ENCODE peak calls at places on chromosomes 12 and 14, in ten cellular contexts. W is pancreas, U is aorta, G is heart left ventricle, O is heart right ventricle, M is MM.1S, Q is lower lobe of right lung, V is neural progenitor cell, H is HepG2, P is adrenal gland. S is an unnamed sample. For H3K4me1 and H3K27me3, the result is how much of the 10 kb centered on the place peaks cover.

GRCh38 chr12:15956413-15957185 is 45.5 kb downstream of the DERA start:
- DNase-seq in U (no peak), V (no peak), P (no peak), H (no peak), W (no peak), G (no peak), Q (no peak), O (no peak), M (no peak), S (no peak)

GRCh38 chr12:19620222-19620621 is 180.9 kb downstream of the AEBP2 start:
- DNase-seq in W (no peak), M (no peak), H (no peak), G (no peak), U (no peak), O (no peak), Q (no peak), V (no peak), P (no peak), S (no peak)

GRCh38 chr12:59708059-59708458 is 112.2 kb downstream of the SLC16A7 start:
- DNase-seq in P (no peak), Q (no peak), M (no peak), W (no peak), G (no peak), H (no peak), V (no peak), U (no peak), O (no peak), S (no peak)

GRCh38 chr14:75254381-75254821 is 24.2 kb upstream of the FOS start:
- DNase-seq in H (no peak), M (no peak), U (peak), W (peak), V (no peak), P (no peak), O (no peak), G (no peak), Q (peak), S (no peak)

GRCh38 chr12:104886418-104887401 is 71.4 kb downstream of the SLC41A2 start:
- DNase-seq in W (no peak), P (no peak), V (no peak), Q (no peak), O (no peak), M (no peak), G (no peak), U (no peak), H (no peak), S (no peak)

GRCh38 chr12:63922446-63922845 is 77.9 kb downstream of the SRGAP1 start:
- DNase-seq in P (no peak), U (no peak), Q (no peak), W (no peak), O (no peak), M (no peak), H (peak), V (no peak), G (no peak), S (no peak)

GRCh38 chr14:77641534-77642341 is 25.3 kb upstream of the SPTLC2 start:
- DNase-seq in P (peak), G (peak), Q (peak), V (no peak), W (peak), O (peak), M (peak), U (peak), H (no peak), S (peak)

GRCh38 chr12:110270125-110270962 is 10.7 kb upstream of the ATP2A2 start:
- DNase-seq in M (no peak), W (no peak), V (peak), P (peak), O (no peak), Q (no peak), U (no peak), G (peak), H (peak), S (no peak)

GRCh38 chr12:38268612-38269011 is 48.0 kb upstream of the ALG10B start:
- DNase-seq in M (no peak), H (no peak), V (no peak), G (no peak), Q (no peak), U (no peak), O (no peak), W (no peak), P (no peak), S (no peak)

GRCh38 chr12:3054993-3055711 is 22.0 kb upstream of the TSPAN9 start:
- DNase-seq in W (no peak), U (peak), Q (no peak), P (no peak), M (no peak), O (no peak), H (no peak), V (no peak), G (peak), S (no peak)

GRCh38 chr14:94599656-94600004 is 12.6 kb upstream of the SERPINA3 start:
- DNase-seq in W (no peak), O (no peak), U (no peak), M (no peak), H (no peak), Q (no peak), P (no peak), G (no peak), V (no peak), S (no peak)

GRCh38 chr12:116152268-116152667 is 125.2 kb downstream of the MED13L start:
- DNase-seq in M (no peak), U (no peak), H (no peak), W (no peak), G (no peak), V (no peak), O (no peak), P (no peak), Q (no peak), S (no peak)

GRCh38 chr12:89529738-89530137 is 3.9 kb upstream of the POC1B start:
- DNase-seq in W (no peak), M (peak), Q (no peak), G (no peak), P (no peak), H (peak), V (peak), O (no peak), U (no peak), S (no peak)

GRCh38 chr14:20332946-20333782 is at the start of gene CCNB1IP1:
- DNase-seq in O (peak), G (peak), W (no peak), V (peak), P (peak), Q (no peak), M (peak), H (peak), U (peak), S (peak)

GRCh38 chr12:28936221-28936620 is 212.9 kb upstream of the FAR2 start:
- DNase-seq in P (no peak), G (no peak), O (no peak), U (no peak), W (no peak), V (no peak), M (no peak), Q (no peak), H (no peak), S (no peak)

GRCh38 chr12:58710896-58711295 is 209.4 kb downstream of the LRIG3 start:
- DNase-seq in O (no peak), W (no peak), H (no peak), U (no peak), V (no peak), G (no peak), M (no peak), Q (no peak), P (no peak), S (no peak)

GRCh38 chr12:122423258-122424165 is 1.0 kb upstream of the CLIP1 start:
- DNase-seq in Q (no peak), V (peak), O (peak), U (no peak), M (no peak), H (peak), G (no peak), P (peak), W (no peak), S (peak)

GRCh38 chr12:26124491-26125450 is at the start of gene BHLHE41:
- DNase-seq in H (no peak), Q (peak), O (peak), W (peak), M (peak), V (peak), U (peak), P (peak), G (peak), S (peak)

GRCh38 chr14:22713631-22713950 is 52.9 kb upstream of the OXA1L start:
- DNase-seq in Q (no peak), M (no peak), V (no peak), O (no peak), U (no peak), P (no peak), H (no peak), W (no peak), G (no peak), S (no peak)

GRCh38 chr12:70557583-70558263 is 79.5 kb downstream of the PTPRB start:
- DNase-seq in U (no peak), O (no peak), H (peak), Q (no peak), P (no peak), W (no peak), V (no peak), M (no peak), G (no peak), S (no peak)

GRCh38 chr12:81329088-81329487 is 251.2 kb downstream of the ACSS3 start:
- DNase-seq in U (no peak), V (peak), G (no peak), M (peak), Q (no peak), H (peak), W (no peak), P (no peak), O (no peak), S (no peak)

GRCh38 chr12:75135021-75135420 is 74.6 kb downstream of the KCNC2 start:
- DNase-seq in O (no peak), U (no peak), M (no peak), P (no peak), V (no peak), H (no peak), W (no peak), G (no peak), Q (no peak), S (no peak)

GRCh38 chr14:92223027-92223426 is 99.9 kb upstream of the SLC24A4 start:
- DNase-seq in O (no peak), V (no peak), U (no peak), M (no peak), G (no peak), P (no peak), W (no peak), H (no peak), Q (no peak), S (no peak)

GRCh38 chr12:66662179-66662578 is 16.7 kb downstream of the GRIP1 start:
- DNase-seq in H (no peak), M (no peak), W (no peak), G (no peak), U (no peak), O (no peak), P (no peak), Q (no peak), V (no peak), S (no peak)

GRCh38 chr12:116026346-116026745 is 251.1 kb downstream of the MED13L start:
- DNase-seq in Q (no peak), V (no peak), W (no peak), H (no peak), G (no peak), M (no peak), P (no peak), O (no peak), U (no peak), S (no peak)

GRCh38 chr12:47938093-47938492 is 25.3 kb upstream of the TMEM106C start:
- DNase-seq in O (no peak), H (no peak), P (no peak), Q (no peak), G (no peak), M (no peak), U (no peak), V (no peak), W (no peak), S (no peak)

GRCh38 chr12:93745304-93745703 is 68.1 kb downstream of the CRADD start:
- DNase-seq in H (no peak), V (no peak), P (no peak), W (no peak), G (no peak), O (no peak), Q (no peak), U (no peak), M (no peak), S (no peak)

GRCh38 chr14:104593710-104594121 is 10.9 kb downstream of the TMEM179 start:
- DNase-seq in V (no peak), H (no peak), W (peak), M (no peak), O (peak), Q (peak), G (peak), P (no peak), U (peak), S (peak)

GRCh38 chr12:13135336-13136178 is 32.1 kb upstream of the GSG1 start:
- DNase-seq in O (no peak), G (peak), Q (peak), W (no peak), H (no peak), P (peak), V (no peak), U (peak), M (no peak), S (peak)

GRCh38 chr14:74655597-74656389 is 43.8 kb upstream of the LTBP2 start:
- DNase-seq in Q (no peak), M (no peak), O (no peak), G (no peak), P (no peak), U (no peak), V (no peak), H (no peak), W (no peak), S (no peak)

GRCh38 chr14:54133896-54134295 is 177.3 kb upstream of the BMP4 start:
- DNase-seq in Q (no peak), W (no peak), G (no peak), U (no peak), P (peak), O (no peak), H (peak), V (no peak), M (no peak), S (no peak)

GRCh38 chr14:68547305-68548193 is 245.3 kb downstream of the ZFP36L1 start:
- DNase-seq in W (no peak), P (peak), G (peak), O (no peak), M (no peak), H (no peak), Q (no peak), V (no peak), U (peak), S (peak)

GRCh38 chr12:3753549-3754284 is 808 bp upstream of the CRACR2A start:
- DNase-seq in O (no peak), V (no peak), G (peak), Q (no peak), M (no peak), H (no peak), U (no peak), P (peak), W (no peak), S (peak)

GRCh38 chr12:52399756-52400155 is 6.4 kb downstream of the KRT82 start:
- DNase-seq in Q (no peak), P (no peak), O (no peak), H (no peak), V (no peak), G (no peak), W (no peak), M (no peak), U (no peak), S (peak)
- H3K27ac ChIP-seq in Q (no peak), P (no peak), O (no peak), H (no peak), V (no peak), G (no peak), W (no peak), M (no peak), U (no peak), S (no peak)

DNA sequence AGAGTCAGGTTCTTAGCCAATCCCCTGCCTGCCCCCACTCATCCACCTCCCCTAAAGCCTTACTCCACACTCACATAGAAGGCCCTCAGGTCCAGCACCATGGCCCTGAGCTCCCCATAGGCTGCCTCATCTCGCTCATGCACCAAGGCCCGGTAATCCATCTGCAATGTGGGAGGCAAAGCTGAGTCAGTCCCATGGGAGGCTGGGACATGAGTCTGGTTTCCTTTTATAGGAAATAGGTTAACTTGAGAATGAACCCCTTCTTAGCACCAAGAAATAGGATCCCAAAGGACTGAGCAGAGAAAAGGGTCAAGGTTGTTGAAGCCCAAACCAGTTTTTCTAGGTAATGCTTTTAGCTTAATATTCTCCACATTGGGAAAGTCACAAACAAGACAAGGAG is 2.1 kb upstream of the EMC9 start:
- DNase-seq in G (no peak), P (no peak), H (no peak), M (no peak), U (peak), V (no peak), W (no peak), O (no peak), Q (no peak), S (no peak)
- H3K4me1 ChIP-seq in G (under half), P (half or more), H (half or more), M (under half), U (under half), V (under half), W (under half), O (under half), Q (under half), S (under half)

GRCh38 chr14:28767851-28768548 is 1.4 kb downstream of the FOXG1 start:
- DNase-seq in O (no peak), M (no peak), U (no peak), P (no peak), Q (no peak), V (peak), H (no peak), G (no peak), W (peak), S (peak)
- H3K27me3 ChIP-seq in O (half or more), M (under half), U (under half), P (half or more), Q (half or more), V (half or more), H (under half), G (half or more), W (under half), S (under half)

GRCh38 chr12:101207086-101207780 is 2.8 kb downstream of the SLC5A8 start:
- DNase-seq in U (no peak), Q (no peak), P (no peak), G (no peak), O (no peak), W (no peak), V (no peak), H (no peak), M (no peak), S (no peak)

GRCh38 chr12:101204598-101205304 is 5.3 kb downstream of the SLC5A8 start:
- DNase-seq in O (no peak), M (no peak), U (no peak), H (no peak), V (peak), P (no peak), W (no peak), G (no peak), Q (no peak), S (no peak)

GRCh38 chr12:101209319-101210302 is at the start of gene SLC5A8:
- DNase-seq in V (peak), P (no peak), Q (peak), M (no peak), G (no peak), H (no peak), U (no peak), W (peak), O (no peak), S (no peak)
- H3K27ac ChIP-seq in V (no peak), P (no peak), Q (no peak), M (no peak), G (no peak), H (no peak), U (no peak), W (no peak), O (no peak), S (no peak)

DNA sequence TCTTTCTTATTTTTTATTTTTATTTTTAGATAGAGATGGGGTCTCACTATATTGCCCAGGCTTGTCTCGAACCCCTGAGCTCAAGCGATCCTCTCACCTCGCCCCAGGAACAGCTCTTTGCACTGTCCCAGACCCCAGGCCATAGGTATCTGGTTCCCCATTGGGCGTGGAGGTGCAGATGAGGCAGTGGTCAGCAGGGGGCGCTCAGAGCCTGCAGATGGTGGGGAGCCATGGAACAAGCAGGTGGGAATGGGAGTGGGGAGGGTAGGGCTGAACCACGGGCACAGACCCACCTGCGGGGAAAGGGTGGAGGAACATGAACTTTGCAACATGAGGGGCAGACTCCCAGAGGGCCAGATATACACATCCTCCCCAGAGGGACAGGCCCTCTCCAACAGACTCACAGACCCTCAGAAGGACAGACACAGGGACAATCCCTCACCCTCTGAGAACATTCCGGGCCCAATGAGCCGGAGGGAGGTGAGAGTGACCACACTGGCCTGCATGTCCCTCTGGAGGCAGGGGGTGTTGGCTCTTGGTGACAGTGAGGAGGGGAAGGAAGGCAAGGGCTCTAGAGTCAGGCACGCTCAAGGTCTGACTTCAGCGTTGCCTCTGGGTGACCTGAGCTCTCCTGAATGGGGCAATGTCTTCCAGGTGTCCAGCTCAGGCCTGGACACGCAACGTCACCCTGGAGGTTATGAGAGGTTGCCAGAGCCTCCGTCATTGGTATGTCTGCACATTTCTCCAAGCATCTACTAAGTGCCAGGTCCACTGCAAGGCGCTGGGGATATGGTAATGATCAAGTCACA is 34.9 kb downstream of the KRT80 start:
- DNase-seq in Q (peak), W (peak), H (peak), M (peak), P (peak), U (peak), V (peak), G (peak), O (peak), S (peak)
- H3K4me1 ChIP-seq in Q (under half), W (under half), H (under half), M (under half), P (under half), U (under half), V (under half), G (under half), O (under half), S (under half)

GRCh38 chr12:1815814-1816729 is 4.3 kb upstream of the LRTM2 start:
- DNase-seq in U (no peak), W (no peak), Q (no peak), M (no peak), V (no peak), H (peak), G (no peak), P (no peak), O (no peak), S (peak)

GRCh38 chr12:1816730-1817094 is 3.7 kb upstream of the LRTM2 start:
- DNase-seq in U (no peak), H (no peak), P (no peak), M (no peak), Q (no peak), O (no peak), W (no peak), G (no peak), V (no peak), S (no peak)

GRCh38 chr12:1820191-1820599 is at the start of gene LRTM2:
- DNase-seq in U (no peak), H (no peak), V (no peak), W (no peak), P (no peak), O (no peak), Q (no peak), M (no peak), G (no peak), S (peak)

GRCh38 chr12:1821805-1822204 is 1.4 kb downstream of the LRTM2 start:
- DNase-seq in H (no peak), O (no peak), Q (no peak), G (no peak), M (no peak), P (no peak), U (no peak), V (peak), W (no peak), S (peak)

DNA sequence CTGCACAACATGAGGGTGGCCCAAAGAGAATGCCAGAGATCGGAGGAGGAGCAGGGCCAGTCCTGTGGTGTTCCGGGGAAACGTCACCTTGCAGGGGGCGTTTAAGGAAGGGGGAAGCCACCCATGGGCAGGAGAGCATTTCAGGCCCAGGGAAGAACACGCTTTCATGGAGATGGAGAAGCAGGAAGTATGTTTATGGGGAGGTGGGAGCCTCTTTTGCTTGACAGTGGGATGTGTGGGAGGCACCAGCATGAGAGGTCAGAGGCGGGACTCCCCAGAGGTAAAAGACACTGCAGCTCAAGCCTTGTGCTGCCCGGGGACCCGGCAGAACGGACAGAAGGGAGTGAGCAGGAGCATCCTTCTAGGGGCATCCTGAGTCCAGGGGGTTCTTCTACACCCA is 1.3 kb upstream of the LRTM2 start:
- DNase-seq in H (no peak), W (no peak), P (no peak), U (no peak), V (no peak), O (no peak), M (no peak), G (no peak), Q (no peak), S (no peak)
- H3K27me3 ChIP-seq in H (under half), W (under half), P (under half), U (under half), V (under half), O (half or more), M (half or more), G (under half), Q (half or more), S (under half)

S was measured in right cardiac atrium.